ENCODE peak calls at places on chromosomes 1 and 21, in five cellular contexts. X is HFF-Myc, R is epithelial cell of esophagus, W is fibroblast of lung, F is endothelial cell of umbilical vein. J is an unnamed sample.

GRCh38 chr1:151806170-151806569 is 951 bp upstream of the LINGO4 start:
- DNase-seq in R (no peak), F (no peak), W (no peak), X (no peak), J (no peak)

GRCh38 chr1:81848880-81849500 is 48.3 kb downstream of the ADGRL2 start:
- DNase-seq in W (no peak), R (no peak), X (no peak), F (no peak), J (no peak)

GRCh38 chr1:94012686-94013330 is 103.6 kb upstream of the GCLM start:
- DNase-seq in X (no peak), W (no peak), R (no peak), F (no peak), J (no peak)

GRCh38 chr1:86502721-86503430 is 34.1 kb downstream of the CLCA1 start:
- DNase-seq in F (peak; percentile 18), X (no peak), W (peak; percentile 41), R (peak; percentile 84), J (no peak)

GRCh38 chr21:39037807-39038405 is 145.3 kb downstream of the PSMG1 start:
- DNase-seq in X (no peak), R (peak; percentile 42), W (no peak), F (peak; percentile 35), J (no peak)

GRCh38 chr1:168921514-168922106 is 184.9 kb upstream of the ATP1B1 start:
- DNase-seq in X (no peak), R (no peak), W (no peak), F (no peak), J (no peak)

GRCh38 chr21:39048064-39048463 is 135.2 kb downstream of the PSMG1 start:
- DNase-seq in W (peak; percentile 66), F (peak; percentile 19), X (no peak), R (peak; percentile 99), J (no peak)

GRCh38 chr1:98210064-98210463 is 289.2 kb upstream of the DPYD start:
- DNase-seq in X (peak; percentile 62), W (peak; percentile 99), F (peak; percentile 89), R (no peak), J (no peak)

GRCh38 chr1:110674337-110675059 is at the start of gene KCNA3:
- DNase-seq in F (no peak), W (no peak), R (no peak), X (no peak), J (peak; percentile 45)
- TF ChIP-seq CTCF in F (no peak), W (no peak), R (no peak), X (no peak), J (peak; percentile 37)

DNA sequence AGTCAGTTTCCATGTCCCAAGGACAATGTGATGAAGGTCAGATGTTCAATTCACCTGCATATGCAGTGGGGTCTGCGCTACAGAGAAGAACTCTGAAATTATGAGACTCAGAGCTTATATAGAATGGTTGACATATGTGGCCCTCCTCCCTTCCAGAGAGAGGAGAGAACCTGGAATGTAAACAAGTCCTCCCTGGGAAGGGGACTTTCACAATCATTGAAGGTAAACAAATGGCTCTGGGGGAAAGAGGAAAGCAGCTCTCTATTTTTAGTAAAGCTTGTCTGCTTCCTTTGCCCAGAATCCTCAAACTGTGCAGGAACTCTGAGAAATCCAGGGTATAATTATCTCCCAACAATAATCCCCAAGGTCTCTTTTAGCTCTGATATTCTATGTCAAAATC is 9.8 kb downstream of the OVGP1 start:
- DNase-seq in R (no peak), W (no peak), F (no peak), X (no peak), J (no peak)
- TF ChIP-seq CTCF in R (no peak), W (no peak), F (no peak), X (no peak), J (no peak)

DNA sequence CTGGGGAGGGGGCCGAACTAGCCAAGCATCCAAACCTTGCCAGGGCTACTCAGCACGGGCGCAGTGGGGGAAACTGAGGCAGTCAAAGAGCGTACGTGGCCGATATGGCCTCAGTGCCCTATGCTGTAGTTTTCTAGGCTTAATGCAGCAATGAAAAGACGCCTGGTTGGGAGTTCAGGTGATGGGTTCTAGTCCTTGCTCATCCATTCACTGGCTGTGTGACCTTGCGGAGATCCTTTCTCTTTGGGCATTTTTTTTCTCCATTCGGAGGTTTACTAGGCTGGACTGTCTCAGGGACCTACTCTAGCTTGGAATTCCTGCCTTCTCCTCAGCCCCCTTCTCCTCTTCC is 852 bp downstream of the MTX1 start:
- DNase-seq in R (no peak), F (no peak), W (no peak), X (no peak), J (no peak)
- TF ChIP-seq CTCF in R (no peak), F (no peak), W (no peak), X (no peak), J (no peak)

DNA sequence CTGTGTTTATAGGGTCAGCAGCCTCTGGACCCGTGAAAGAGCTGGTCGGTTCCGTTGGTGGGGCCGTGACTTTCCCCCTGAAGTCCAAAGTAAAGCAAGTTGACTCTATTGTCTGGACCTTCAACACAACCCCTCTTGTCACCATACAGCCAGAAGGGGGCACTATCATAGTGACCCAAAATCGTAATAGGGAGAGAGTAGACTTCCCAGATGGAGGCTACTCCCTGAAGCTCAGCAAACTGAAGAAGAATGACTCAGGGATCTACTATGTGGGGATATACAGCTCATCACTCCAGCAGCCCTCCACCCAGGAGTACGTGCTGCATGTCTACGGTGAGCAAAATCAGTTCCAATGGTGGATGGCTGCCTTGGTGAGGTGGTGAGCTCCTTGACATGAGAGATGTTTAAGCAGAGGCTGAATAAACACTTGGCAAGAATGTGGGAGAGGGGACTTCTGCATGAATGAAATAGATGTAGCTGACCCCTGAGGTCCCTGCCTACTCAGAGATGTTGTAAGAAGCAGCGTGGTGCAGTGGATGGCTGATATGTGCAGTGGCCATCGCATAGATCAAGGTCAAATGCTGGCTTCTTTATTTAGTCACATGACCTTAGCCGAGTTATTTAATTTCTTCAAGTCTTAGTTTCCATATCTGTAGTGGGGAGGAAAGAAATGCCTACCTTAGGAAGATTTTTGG is 9.3 kb downstream of the SLAMF7 start:
- DNase-seq in W (peak; percentile 25), F (no peak), X (no peak), R (peak; percentile 90), J (no peak)
- TF ChIP-seq CTCF in W (no peak), F (no peak), X (peak; percentile 15), R (peak; percentile 36), J (no peak)

DNA sequence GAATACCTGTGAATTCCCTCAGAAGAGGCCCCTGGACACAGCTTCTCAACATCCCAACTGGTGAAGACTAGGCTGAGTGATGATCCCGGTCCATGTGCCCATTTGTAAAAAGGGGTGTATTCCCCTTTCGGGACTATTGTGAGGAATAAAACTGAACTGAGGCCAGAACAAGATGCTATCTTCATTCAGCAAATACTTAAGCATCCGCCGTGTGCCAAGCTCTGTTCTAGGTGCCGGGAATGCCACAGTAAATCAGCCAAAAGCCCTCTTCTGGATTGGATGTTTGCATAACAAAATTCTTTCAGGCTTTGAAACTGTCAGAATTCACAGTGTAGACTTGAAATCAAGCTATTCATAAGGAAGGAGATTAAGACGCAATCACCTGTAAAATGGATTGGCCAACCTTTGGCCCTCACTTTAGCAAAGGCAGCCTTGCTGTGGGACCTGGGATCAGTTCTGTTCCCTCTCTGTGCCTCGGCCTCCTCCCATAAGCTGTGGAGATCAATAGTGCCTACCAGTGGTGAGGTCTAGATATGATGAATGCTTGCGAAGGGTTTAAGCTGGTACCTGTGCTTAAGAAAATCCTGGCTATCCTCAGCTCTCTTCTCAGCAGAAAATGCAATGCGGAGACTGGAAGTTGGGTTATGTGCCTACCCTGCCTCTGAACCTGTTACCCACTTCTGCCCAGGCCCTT is 1.8 kb downstream of the ALPL start:
- DNase-seq in X (no peak), F (no peak), R (no peak), W (peak; percentile 28), J (no peak)
- TF ChIP-seq CTCF in X (no peak), F (no peak), R (peak; percentile 18), W (no peak), J (peak; percentile 9)

GRCh38 chr1:145855426-145855948 is 3.4 kb downstream of the PIAS3 start:
- DNase-seq in F (no peak), R (no peak), W (no peak), X (no peak), J (no peak)
- TF ChIP-seq CTCF in F (no peak), R (no peak), W (peak; percentile 10), X (peak; percentile 29), J (no peak)

DNA sequence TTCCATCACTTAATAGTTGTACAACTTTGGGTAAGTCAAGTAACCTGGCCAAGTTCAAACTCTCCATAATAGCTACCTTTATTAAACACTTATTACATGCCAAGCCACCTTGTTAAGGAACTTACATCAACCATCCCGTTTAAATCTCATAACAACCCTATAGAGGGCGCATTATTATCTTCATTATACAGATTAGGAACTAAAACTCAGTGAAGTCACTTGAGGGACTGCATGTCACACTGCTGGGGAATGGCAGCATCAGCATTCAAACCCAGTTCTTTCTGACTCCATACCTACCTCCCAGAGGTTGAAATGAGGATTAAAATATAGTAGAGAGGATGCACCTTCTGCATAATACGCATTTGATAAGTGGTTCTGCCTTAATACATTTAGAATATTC is 47.1 kb upstream of the PLA2G2C start:
- DNase-seq in W (peak; percentile 23), X (no peak), F (peak; percentile 37), R (peak; percentile 32), J (no peak)
- TF ChIP-seq CTCF in W (peak; percentile 24), X (no peak), F (peak; percentile 10), R (peak; percentile 27), J (peak; percentile 24)

GRCh38 chr1:182779530-182779929 is 10.0 kb upstream of the NPL start:
- DNase-seq in X (no peak), R (no peak), W (no peak), F (no peak), J (no peak)

GRCh38 chr1:182783068-182783467 is 6.5 kb upstream of the NPL start:
- DNase-seq in R (no peak), X (no peak), F (no peak), W (no peak), J (no peak)

GRCh38 chr1:182781849-182782586 is 7.6 kb upstream of the NPL start:
- DNase-seq in R (peak; percentile 81), X (no peak), W (peak; percentile 42), F (peak; percentile 14), J (peak; percentile 33)

GRCh38 chr1:182784556-182785171 is 4.9 kb upstream of the NPL start:
- DNase-seq in R (peak; percentile 59), W (peak; percentile 37), X (no peak), F (peak; percentile 40), J (no peak)

GRCh38 chr1:182782587-182782913 is 7.0 kb upstream of the NPL start:
- DNase-seq in X (no peak), W (no peak), F (no peak), R (no peak), J (no peak)
- TF ChIP-seq CTCF in X (no peak), W (no peak), F (no peak), R (no peak), J (no peak)

DNA sequence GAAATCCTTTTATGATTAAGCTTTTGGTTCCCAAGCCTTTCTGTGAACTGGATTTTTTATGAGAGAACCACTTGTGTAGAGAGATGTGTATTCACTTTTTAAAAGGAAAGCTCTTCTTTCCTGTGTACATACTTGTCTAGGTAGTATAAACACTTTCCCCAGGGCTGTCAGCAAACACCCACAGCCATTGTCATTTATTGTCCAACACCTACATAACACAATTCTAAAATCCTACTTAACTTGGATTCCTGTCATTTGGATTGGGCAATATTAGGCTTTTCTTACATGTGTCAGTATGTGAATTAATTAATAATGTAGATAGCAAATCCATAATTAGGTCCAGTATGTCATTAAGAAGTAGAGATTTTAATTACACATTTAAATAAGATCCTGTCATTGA is 12.3 kb downstream of the DDX20 start:
- DNase-seq in X (no peak), W (no peak), F (no peak), R (no peak), J (no peak)
- TF ChIP-seq CTCF in X (no peak), W (no peak), F (no peak), R (no peak), J (no peak)